ENCODE peak calls at places on chromosomes 3 and 15, in ten cellular contexts. D is AG09309; M is esophagus squamous epithelium; C is cardiac fibroblast; Z is activated CD8-positive, alpha-beta T cell treated with anti-CD3 and anti-CD28 coated beads for 36 hours; Y is AG10803; T is kidney epithelial cell; H is GM12865; R is progenitor cell of endocrine pancreas; J is Peyer's patch. E is an unnamed sample.

GRCh38 chr3:68088216-68088615 is 433.8 kb upstream of the SUCLG2 start:
- DNase-seq in D (no peak), T (no peak), C (no peak), H (no peak), R (no peak), J (no peak), Z (peak; percentile 73), M (no peak), Y (no peak), E (no peak)

GRCh38 chr3:32297366-32297765 is 58.9 kb downstream of the CMTM8 start:
- DNase-seq in C (no peak), M (no peak), Z (peak; percentile 26), T (no peak), R (no peak), J (no peak), D (no peak), Y (no peak), H (no peak), E (no peak)

GRCh38 chr3:181912384-181912783 is 200.7 kb downstream of the SOX2 start:
- DNase-seq in Y (no peak), J (no peak), H (no peak), R (no peak), T (no peak), M (no peak), C (no peak), D (no peak), Z (no peak), E (no peak)

GRCh38 chr15:98528056-98528725 is 120.1 kb upstream of the IGF1R start:
- DNase-seq in D (no peak), T (no peak), Z (no peak), M (no peak), C (no peak), J (no peak), R (no peak), H (no peak), Y (no peak), E (no peak)

GRCh38 chr15:56798639-56799038 is 65.3 kb upstream of the ZNF280D start:
- DNase-seq in J (no peak), Z (peak; percentile 49), Y (peak; percentile 14), H (peak; percentile 87), D (no peak), C (no peak), R (no peak), T (no peak), M (no peak), E (no peak)

GRCh38 chr3:157789162-157789561 is 285.9 kb upstream of the VEPH1 start:
- DNase-seq in H (no peak), Y (no peak), D (no peak), Z (no peak), C (no peak), J (no peak), M (no peak), T (no peak), R (no peak), E (no peak)

GRCh38 chr3:73500321-73500720 is 124.4 kb downstream of the PDZRN3 start:
- DNase-seq in C (no peak), R (no peak), H (no peak), Y (peak; percentile 66), D (no peak), J (no peak), T (no peak), M (no peak), Z (no peak), E (no peak)

GRCh38 chr3:155101398-155101797 is 21.3 kb downstream of the MME start:
- DNase-seq in T (no peak), C (peak; percentile 81), Z (no peak), R (no peak), M (no peak), Y (peak; percentile 82), J (no peak), D (peak; percentile 31), H (no peak), E (no peak)

GRCh38 chr3:14267976-14268375 is 89.4 kb downstream of the LSM3 start:
- DNase-seq in Z (no peak), D (no peak), C (no peak), R (no peak), T (no peak), Y (no peak), H (no peak), J (peak; percentile 44), M (no peak), E (no peak)

GRCh38 chr3:174387736-174388135 is 471.4 kb upstream of the NAALADL2 start:
- DNase-seq in D (no peak), Y (peak; percentile 51), J (no peak), R (no peak), T (no peak), C (no peak), Z (no peak), M (no peak), H (no peak), E (no peak)

GRCh38 chr3:139122612-139123011 is 77.9 kb upstream of the PRR23C start:
- DNase-seq in Z (no peak), J (no peak), C (no peak), R (no peak), M (no peak), T (no peak), H (no peak), D (no peak), Y (no peak), E (no peak)

GRCh38 chr15:35698331-35698730 is 152.4 kb upstream of the DPH6 start:
- DNase-seq in D (no peak), J (no peak), Y (no peak), Z (no peak), R (no peak), C (no peak), H (no peak), T (no peak), M (no peak), E (no peak)

GRCh38 chr15:91222052-91222451 is 122.0 kb downstream of the SV2B start:
- DNase-seq in T (no peak), C (no peak), Z (no peak), M (no peak), R (no peak), Y (no peak), J (no peak), H (no peak), D (no peak), E (no peak)

GRCh38 chr15:29812384-29812694 is 9.9 kb downstream of the TJP1 start:
- DNase-seq in C (peak; percentile 64), H (no peak), J (no peak), D (no peak), M (no peak), R (no peak), Y (peak; percentile 52), Z (no peak), T (no peak), E (no peak)

GRCh38 chr15:52102468-52102867 is 10.1 kb downstream of the BCL2L10 start:
- DNase-seq in H (peak; percentile 57), Y (peak; percentile 90), Z (no peak), M (no peak), J (no peak), T (peak; percentile 62), C (peak; percentile 86), D (no peak), R (no peak), E (no peak)

GRCh38 chr15:40960926-40961325 is 7.7 kb downstream of the CHAC1 start:
- DNase-seq in Z (no peak), D (no peak), R (no peak), H (no peak), M (no peak), Y (no peak), J (peak; percentile 76), C (no peak), T (no peak), E (no peak)

GRCh38 chr3:43790476-43790875 is 99.7 kb downstream of the ABHD5 start:
- DNase-seq in J (no peak), M (no peak), R (no peak), D (no peak), Z (no peak), T (no peak), H (no peak), C (no peak), Y (no peak), E (no peak)

GRCh38 chr3:129058441-129059194 is 2.0 kb upstream of the GP9 start:
- DNase-seq in Y (no peak), D (no peak), T (no peak), H (peak; percentile 56), R (no peak), Z (peak; percentile 36), J (no peak), M (no peak), C (no peak), E (no peak)

GRCh38 chr15:68608206-68608843 is 29.5 kb downstream of the CORO2B start:
- DNase-seq in J (no peak), T (no peak), R (no peak), H (no peak), Y (peak; percentile 16), D (no peak), C (peak; percentile 97), M (no peak), Z (no peak), E (no peak)

GRCh38 chr3:5004319-5005152 is 25.3 kb downstream of the BHLHE40 start:
- DNase-seq in J (no peak), M (no peak), H (no peak), T (no peak), Z (no peak), Y (no peak), D (no peak), C (no peak), R (no peak), E (no peak)
- TF ChIP-seq CTCF in J (no peak), M (no peak), H (no peak), T (no peak), Z (no peak), Y (no peak), D (no peak), C (no peak), R (no peak), E (no peak)

GRCh38 chr3:95752199-95752598 is 1062.2 kb upstream of the EPHA6 start:
- DNase-seq in J (no peak), D (no peak), T (no peak), H (no peak), C (no peak), Y (no peak), Z (no peak), M (no peak), R (no peak), E (no peak)
- TF ChIP-seq CTCF in J (no peak), D (no peak), T (no peak), H (no peak), C (no peak), Y (no peak), Z (no peak), M (no peak), R (no peak), E (no peak)

DNA sequence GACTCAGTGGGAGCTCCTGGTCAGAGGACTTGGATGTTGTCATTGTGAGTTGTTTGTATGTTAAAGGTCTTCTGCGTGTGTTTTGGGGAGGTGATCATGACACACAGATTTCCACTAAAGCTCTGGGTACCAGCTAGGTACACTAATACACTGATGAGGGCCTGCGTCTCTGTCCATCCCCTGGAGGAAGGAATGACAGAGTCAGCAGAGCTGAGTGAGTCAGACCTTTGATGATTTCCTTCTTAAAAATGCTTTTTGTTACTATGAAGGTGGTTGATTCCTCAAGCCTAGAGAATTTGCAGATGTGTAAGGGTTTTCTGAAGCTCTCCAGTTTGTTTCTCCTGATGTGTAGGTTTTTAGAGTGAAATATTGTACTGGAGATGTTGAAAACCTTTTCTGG is 424.1 kb upstream of the TPM1 start:
- DNase-seq in J (no peak), Y (peak; percentile 90), Z (no peak), M (no peak), H (no peak), R (no peak), D (peak; percentile 69), T (no peak), C (peak; percentile 49), E (no peak)
- TF ChIP-seq CTCF in J (no peak), Y (peak; percentile 77), Z (no peak), M (no peak), H (no peak), R (no peak), D (peak; percentile 73), T (peak; percentile 27), C (peak; percentile 61), E (no peak)

GRCh38 chr3:126348308-126348920 is 8.8 kb downstream of the KLF15 start:
- DNase-seq in M (no peak), R (peak; percentile 8), T (no peak), D (no peak), C (no peak), J (no peak), Z (no peak), Y (no peak), H (no peak), E (no peak)
- TF ChIP-seq CTCF in M (no peak), R (peak; percentile 40), T (no peak), D (no peak), C (peak; percentile 16), J (no peak), Z (peak; percentile 12), Y (peak; percentile 15), H (peak; percentile 18), E (no peak)

E was measured in activated B cell treated with CpG ODN at 0.5 μM for 24 hours.